ENCODE peak calls at places on chromosomes 12 and 14, in seven cellular contexts. One of them, this sample, is unnamed. For H3K4me1, the result is how much of the 10 kb centered on the place peaks cover.

GRCh38 chr12:101596172-101596571 is 1.4 kb downstream of the MYBPC1 start:
- DNase-seq in thyroid gland: no peak
- DNase-seq in aorta: no peak
- DNase-seq in right atrium auricular region: no peak
- DNase-seq in mesendoderm: no peak
- DNase-seq in tibial artery: no peak
- DNase-seq in prostate gland: no peak
- DNase-seq in this sample: no peak

GRCh38 chr12:107379852-107380567 is 286.7 kb upstream of the CRY1 start:
- DNase-seq in prostate gland: peak
- DNase-seq in tibial artery: no peak
- DNase-seq in right atrium auricular region: no peak
- DNase-seq in thyroid gland: peak
- DNase-seq in aorta: no peak
- DNase-seq in mesendoderm: no peak
- DNase-seq in this sample: no peak

GRCh38 chr14:45140661-45141187 is 5.0 kb downstream of the FANCM start:
- DNase-seq in tibial artery: no peak
- DNase-seq in right atrium auricular region: no peak
- DNase-seq in mesendoderm: peak
- DNase-seq in prostate gland: no peak
- DNase-seq in thyroid gland: no peak
- DNase-seq in aorta: no peak
- DNase-seq in this sample: no peak

GRCh38 chr12:50110127-50110761 is 1.8 kb upstream of the COX14 start:
- DNase-seq in mesendoderm: peak
- DNase-seq in right atrium auricular region: no peak
- DNase-seq in aorta: peak
- DNase-seq in prostate gland: no peak
- DNase-seq in thyroid gland: peak
- DNase-seq in tibial artery: peak
- DNase-seq in this sample: no peak

GRCh38 chr14:22838631-22839041 is 2.3 kb downstream of the MMP14 start:
- DNase-seq in aorta: peak
- DNase-seq in mesendoderm: peak
- DNase-seq in thyroid gland: no peak
- DNase-seq in prostate gland: no peak
- DNase-seq in right atrium auricular region: no peak
- DNase-seq in tibial artery: no peak
- DNase-seq in this sample: no peak

GRCh38 chr14:96078687-96079016 is 39.5 kb downstream of the C14orf132 start:
- DNase-seq in mesendoderm: no peak
- DNase-seq in right atrium auricular region: no peak
- DNase-seq in thyroid gland: no peak
- DNase-seq in prostate gland: no peak
- DNase-seq in tibial artery: no peak
- DNase-seq in aorta: no peak
- DNase-seq in this sample: peak

GRCh38 chr14:65949711-65950516 is 536.3 kb upstream of the CCDC196 start:
- DNase-seq in thyroid gland: peak
- DNase-seq in prostate gland: peak
- DNase-seq in mesendoderm: peak
- DNase-seq in right atrium auricular region: no peak
- DNase-seq in tibial artery: no peak
- DNase-seq in aorta: no peak
- DNase-seq in this sample: peak

GRCh38 chr14:104743461-104744380 is 9.2 kb upstream of the SIVA1 start:
- DNase-seq in right atrium auricular region: no peak
- DNase-seq in aorta: no peak
- DNase-seq in prostate gland: no peak
- DNase-seq in mesendoderm: no peak
- DNase-seq in tibial artery: no peak
- DNase-seq in thyroid gland: no peak
- DNase-seq in this sample: no peak

GRCh38 chr12:51368640-51369517 is 22.3 kb downstream of the GALNT6 start:
- DNase-seq in right atrium auricular region: no peak
- DNase-seq in aorta: peak
- DNase-seq in prostate gland: peak
- DNase-seq in thyroid gland: peak
- DNase-seq in mesendoderm: no peak
- DNase-seq in tibial artery: no peak
- DNase-seq in this sample: no peak

GRCh38 chr14:93970967-93971634 is 5.3 kb downstream of the ASB2 start:
- DNase-seq in tibial artery: no peak
- DNase-seq in mesendoderm: no peak
- DNase-seq in thyroid gland: no peak
- DNase-seq in right atrium auricular region: no peak
- DNase-seq in prostate gland: no peak
- DNase-seq in aorta: no peak
- DNase-seq in this sample: no peak

GRCh38 chr12:108129017-108129812 is at the start of gene WSCD2:
- DNase-seq in aorta: peak
- DNase-seq in right atrium auricular region: no peak
- DNase-seq in prostate gland: peak
- DNase-seq in mesendoderm: peak
- DNase-seq in thyroid gland: peak
- DNase-seq in tibial artery: peak
- DNase-seq in this sample: peak

GRCh38 chr12:50110762-50111416 is 1.1 kb upstream of the COX14 start:
- DNase-seq in right atrium auricular region: peak
- DNase-seq in aorta: peak
- DNase-seq in thyroid gland: peak
- DNase-seq in prostate gland: peak
- DNase-seq in tibial artery: peak
- DNase-seq in mesendoderm: peak
- DNase-seq in this sample: peak

GRCh38 chr14:103391048-103391447 is 5.8 kb downstream of the MARK3 start:
- DNase-seq in prostate gland: no peak
- DNase-seq in aorta: no peak
- DNase-seq in right atrium auricular region: peak
- DNase-seq in tibial artery: no peak
- DNase-seq in thyroid gland: peak
- DNase-seq in mesendoderm: peak
- DNase-seq in this sample: no peak

GRCh38 chr12:128810182-128811127 is 13.3 kb downstream of the SLC15A4 start:
- DNase-seq in thyroid gland: no peak
- DNase-seq in aorta: peak
- DNase-seq in right atrium auricular region: peak
- DNase-seq in tibial artery: peak
- DNase-seq in prostate gland: no peak
- DNase-seq in mesendoderm: no peak
- DNase-seq in this sample: no peak

GRCh38 chr12:7583471-7583870 is 79.9 kb upstream of the CD163 start:
- DNase-seq in aorta: no peak
- DNase-seq in thyroid gland: no peak
- DNase-seq in prostate gland: no peak
- DNase-seq in mesendoderm: no peak
- DNase-seq in right atrium auricular region: no peak
- DNase-seq in tibial artery: no peak
- DNase-seq in this sample: peak

GRCh38 chr12:31516702-31517101 is 74.2 kb downstream of the DENND5B start:
- DNase-seq in thyroid gland: no peak
- DNase-seq in mesendoderm: no peak
- DNase-seq in prostate gland: no peak
- DNase-seq in tibial artery: no peak
- DNase-seq in right atrium auricular region: no peak
- DNase-seq in aorta: no peak
- DNase-seq in this sample: no peak

GRCh38 chr12:97380440-97380839 is 82.2 kb upstream of the RMST start:
- DNase-seq in mesendoderm: no peak
- DNase-seq in prostate gland: no peak
- DNase-seq in right atrium auricular region: no peak
- DNase-seq in tibial artery: no peak
- DNase-seq in aorta: no peak
- DNase-seq in thyroid gland: no peak
- DNase-seq in this sample: no peak

GRCh38 chr14:63712123-63712522 is 15.7 kb downstream of the SGPP1 start:
- DNase-seq in right atrium auricular region: no peak
- DNase-seq in mesendoderm: no peak
- DNase-seq in tibial artery: no peak
- DNase-seq in prostate gland: no peak
- DNase-seq in aorta: no peak
- DNase-seq in thyroid gland: no peak
- DNase-seq in this sample: no peak

GRCh38 chr12:2273751-2274150 is 221.0 kb downstream of the CACNA1C start:
- DNase-seq in mesendoderm: no peak
- DNase-seq in right atrium auricular region: no peak
- DNase-seq in tibial artery: no peak
- DNase-seq in aorta: no peak
- DNase-seq in thyroid gland: no peak
- DNase-seq in prostate gland: no peak
- DNase-seq in this sample: no peak

GRCh38 chr14:68084256-68084655 is 264.7 kb downstream of the RAD51B start:
- DNase-seq in thyroid gland: no peak
- DNase-seq in tibial artery: no peak
- DNase-seq in aorta: no peak
- DNase-seq in right atrium auricular region: no peak
- DNase-seq in mesendoderm: peak
- DNase-seq in prostate gland: no peak
- DNase-seq in this sample: no peak

GRCh38 chr14:68081489-68081888 is 261.9 kb downstream of the RAD51B start:
- DNase-seq in thyroid gland: no peak
- DNase-seq in tibial artery: no peak
- DNase-seq in mesendoderm: no peak
- DNase-seq in aorta: no peak
- DNase-seq in right atrium auricular region: no peak
- DNase-seq in prostate gland: no peak
- DNase-seq in this sample: no peak

GRCh38 chr14:68085742-68086141 is 266.2 kb downstream of the RAD51B start:
- DNase-seq in thyroid gland: no peak
- DNase-seq in tibial artery: no peak
- DNase-seq in mesendoderm: no peak
- DNase-seq in prostate gland: no peak
- DNase-seq in aorta: no peak
- DNase-seq in right atrium auricular region: no peak
- DNase-seq in this sample: no peak

GRCh38 chr14:68079941-68080697 is 260.5 kb downstream of the RAD51B start:
- DNase-seq in mesendoderm: no peak
- DNase-seq in prostate gland: no peak
- DNase-seq in right atrium auricular region: no peak
- DNase-seq in tibial artery: no peak
- DNase-seq in thyroid gland: no peak
- DNase-seq in aorta: no peak
- DNase-seq in this sample: no peak

GRCh38 chr14:68082698-68083291 is 263.2 kb downstream of the RAD51B start:
- DNase-seq in mesendoderm: no peak
- DNase-seq in thyroid gland: no peak
- DNase-seq in prostate gland: no peak
- DNase-seq in aorta: no peak
- DNase-seq in right atrium auricular region: no peak
- DNase-seq in tibial artery: no peak
- DNase-seq in this sample: no peak
- H3K4me1 ChIP-seq in mesendoderm: under half
- H3K4me1 ChIP-seq in thyroid gland: under half
- H3K4me1 ChIP-seq in prostate gland: under half
- H3K4me1 ChIP-seq in aorta: under half
- H3K4me1 ChIP-seq in right atrium auricular region: under half
- H3K4me1 ChIP-seq in tibial artery: under half
- H3K4me1 ChIP-seq in this sample: under half

GRCh38 chr12:124744659-124745467 is 118.8 kb downstream of the SCARB1 start:
- DNase-seq in prostate gland: no peak
- DNase-seq in tibial artery: no peak
- DNase-seq in mesendoderm: peak
- DNase-seq in thyroid gland: no peak
- DNase-seq in right atrium auricular region: no peak
- DNase-seq in aorta: no peak
- DNase-seq in this sample: no peak

GRCh38 chr12:124743479-124744272 is 120.0 kb downstream of the SCARB1 start:
- DNase-seq in right atrium auricular region: no peak
- DNase-seq in tibial artery: no peak
- DNase-seq in aorta: no peak
- DNase-seq in mesendoderm: no peak
- DNase-seq in prostate gland: no peak
- DNase-seq in thyroid gland: no peak
- DNase-seq in this sample: no peak

GRCh38 chr12:124742702-124743101 is 121.0 kb downstream of the SCARB1 start:
- DNase-seq in prostate gland: no peak
- DNase-seq in thyroid gland: no peak
- DNase-seq in mesendoderm: no peak
- DNase-seq in right atrium auricular region: no peak
- DNase-seq in tibial artery: no peak
- DNase-seq in aorta: no peak
- DNase-seq in this sample: peak

GRCh38 chr12:124745468-124745890 is 118.2 kb downstream of the SCARB1 start:
- DNase-seq in prostate gland: no peak
- DNase-seq in tibial artery: no peak
- DNase-seq in mesendoderm: no peak
- DNase-seq in thyroid gland: no peak
- DNase-seq in right atrium auricular region: no peak
- DNase-seq in aorta: no peak
- DNase-seq in this sample: no peak

DNA sequence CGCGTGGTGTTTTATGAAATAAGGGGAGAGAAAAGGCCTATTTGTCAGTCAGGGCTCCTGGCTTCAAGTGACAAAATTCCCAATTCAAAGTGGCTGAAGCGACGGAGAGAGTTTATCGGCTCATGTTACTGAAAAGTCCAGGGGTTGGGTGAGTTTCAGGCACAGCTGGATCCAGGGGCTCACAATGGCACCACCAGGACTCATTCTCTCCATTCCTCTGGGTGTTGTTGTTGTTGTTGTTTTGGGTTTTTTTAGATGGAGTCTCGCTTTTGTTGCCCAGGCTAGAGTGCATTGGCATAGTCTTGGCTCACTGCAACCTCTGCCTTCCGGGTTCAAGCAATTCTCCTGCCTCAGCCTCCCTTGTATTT is 119.4 kb downstream of the SCARB1 start:
- DNase-seq in mesendoderm: no peak
- DNase-seq in thyroid gland: no peak
- DNase-seq in aorta: no peak
- DNase-seq in prostate gland: no peak
- DNase-seq in right atrium auricular region: no peak
- DNase-seq in tibial artery: no peak
- DNase-seq in this sample: no peak
- H3K4me1 ChIP-seq in mesendoderm: under half
- H3K4me1 ChIP-seq in thyroid gland: under half
- H3K4me1 ChIP-seq in aorta: under half
- H3K4me1 ChIP-seq in prostate gland: under half
- H3K4me1 ChIP-seq in right atrium auricular region: under half
- H3K4me1 ChIP-seq in tibial artery: under half
- H3K4me1 ChIP-seq in this sample: under half

DNA sequence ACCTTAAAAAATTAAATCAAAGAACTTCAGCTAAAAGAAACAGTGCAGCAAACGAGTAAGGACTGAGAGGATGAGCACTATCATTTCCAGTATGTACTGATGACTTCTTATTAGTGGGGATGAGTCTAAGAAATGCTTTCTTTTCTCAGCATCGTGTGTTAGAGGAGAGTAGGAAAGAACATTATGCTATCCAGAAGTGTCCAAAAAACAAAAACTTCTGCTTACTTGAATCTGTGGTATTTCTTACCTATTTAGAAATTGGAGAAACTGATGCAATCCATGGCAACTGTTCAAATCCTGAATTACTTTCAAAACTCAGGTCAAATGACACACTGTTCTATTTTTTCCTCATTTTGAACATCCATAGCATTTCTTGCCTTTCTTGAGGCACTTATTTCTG is 23.7 kb downstream of the ABCD2 start:
- DNase-seq in thyroid gland: no peak
- DNase-seq in mesendoderm: no peak
- DNase-seq in tibial artery: no peak
- DNase-seq in aorta: no peak
- DNase-seq in prostate gland: no peak
- DNase-seq in right atrium auricular region: no peak
- DNase-seq in this sample: no peak
- H3K4me1 ChIP-seq in thyroid gland: under half
- H3K4me1 ChIP-seq in mesendoderm: under half
- H3K4me1 ChIP-seq in tibial artery: under half
- H3K4me1 ChIP-seq in aorta: under half
- H3K4me1 ChIP-seq in prostate gland: under half
- H3K4me1 ChIP-seq in right atrium auricular region: under half
- H3K4me1 ChIP-seq in this sample: under half

GRCh38 chr14:72892103-72892878 is 1.6 kb downstream of the DPF3 start:
- DNase-seq in tibial artery: no peak
- DNase-seq in mesendoderm: peak
- DNase-seq in right atrium auricular region: no peak
- DNase-seq in aorta: no peak
- DNase-seq in thyroid gland: no peak
- DNase-seq in prostate gland: no peak
- DNase-seq in this sample: no peak
- H3K4me1 ChIP-seq in tibial artery: under half
- H3K4me1 ChIP-seq in mesendoderm: under half
- H3K4me1 ChIP-seq in right atrium auricular region: under half
- H3K4me1 ChIP-seq in aorta: under half
- H3K4me1 ChIP-seq in thyroid gland: under half
- H3K4me1 ChIP-seq in prostate gland: under half
- H3K4me1 ChIP-seq in this sample: under half